ENCODE peak calls at places on chromosomes 3 and 15, in nine cellular contexts. C is HepG2, J is HCT116, T is A549, M is GM12878, V is K562, B is SK-N-SH, I is GM23338, L is Panc1. X is an unnamed sample.

GRCh38 chr3:15206662-15207576 is 873 bp downstream of the CAPN7 start:
- DNase-seq in C (peak), J (no peak), T (peak), M (no peak), V (peak), B (peak), I (peak), L (no peak), X (peak)

GRCh38 chr3:12955651-12956315 is 114.4 kb upstream of the RPL32 start:
- DNase-seq in C (no peak), J (no peak), T (no peak), M (no peak), V (no peak), B (no peak), I (no peak), L (no peak), X (no peak)

GRCh38 chr3:161142486-161142885 is 37.3 kb upstream of the B3GALNT1 start:
- DNase-seq in C (no peak), J (no peak), T (no peak), M (no peak), V (no peak), B (no peak), I (no peak), L (no peak), X (no peak)

GRCh38 chr3:123728014-123728413 is 143.2 kb upstream of the HACD2 start:
- DNase-seq in C (no peak), J (no peak), T (no peak), M (no peak), V (no peak), B (no peak), I (no peak), L (no peak), X (no peak)

GRCh38 chr3:192207239-192207638 is 520.1 kb downstream of the FGF12 start:
- DNase-seq in C (no peak), J (no peak), T (no peak), M (no peak), V (no peak), B (no peak), I (no peak), L (no peak), X (no peak)

GRCh38 chr3:188635258-188636038 is 481.5 kb downstream of the LPP start:
- DNase-seq in C (no peak), J (no peak), T (no peak), M (no peak), V (no peak), B (no peak), I (peak), L (no peak), X (no peak)

GRCh38 chr15:91947370-91947769 is 93.9 kb downstream of the SLCO3A1 start:
- DNase-seq in C (no peak), J (no peak), T (no peak), M (no peak), V (peak), B (no peak), I (no peak), L (no peak), X (no peak)

GRCh38 chr3:95738045-95738444 is 1076.3 kb upstream of the EPHA6 start:
- DNase-seq in C (no peak), J (no peak), T (no peak), M (no peak), V (no peak), B (no peak), I (peak), L (no peak), X (no peak)

GRCh38 chr15:52139599-52140462 is 27.3 kb upstream of the BCL2L10 start:
- DNase-seq in C (peak), J (peak), T (peak), M (peak), V (peak), B (peak), I (peak), L (peak), X (peak)

DNA sequence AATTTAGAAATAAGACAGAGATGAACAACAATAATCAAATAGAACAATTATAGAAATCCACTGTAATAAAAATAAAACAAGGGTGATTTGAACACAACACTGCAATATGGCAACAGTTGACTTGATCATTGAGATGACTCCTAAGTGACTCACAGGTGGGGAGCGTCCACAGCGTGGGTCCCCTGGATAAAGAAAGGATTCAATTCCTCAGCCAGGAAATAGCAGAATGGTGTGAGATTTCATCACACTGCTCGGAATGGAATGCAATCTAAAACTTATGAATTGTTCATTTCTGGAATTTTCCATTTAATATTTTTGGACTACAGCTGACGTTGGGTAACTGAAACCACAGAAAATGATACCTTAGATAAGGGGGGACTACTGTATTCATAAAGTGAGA is 82.0 kb downstream of the CNTN3 start:
- DNase-seq in C (no peak), J (no peak), T (no peak), M (no peak), V (no peak), B (no peak), I (no peak), L (no peak), X (no peak)
- TF ChIP-seq CTCF in C (no peak), J (no peak), T (no peak), M (no peak), V (no peak), B (no peak), I (no peak), L (no peak), X (no peak)

GRCh38 chr3:31600435-31600834 is 67.7 kb downstream of the STT3B start:
- DNase-seq in C (no peak), J (no peak), T (no peak), M (no peak), V (no peak), B (no peak), I (no peak), L (no peak), X (no peak)
- TF ChIP-seq REST in C (no peak), J (no peak), T (no peak), M (no peak), V (no peak), B (no peak), I (no peak), L (no peak), X (no peak)

DNA sequence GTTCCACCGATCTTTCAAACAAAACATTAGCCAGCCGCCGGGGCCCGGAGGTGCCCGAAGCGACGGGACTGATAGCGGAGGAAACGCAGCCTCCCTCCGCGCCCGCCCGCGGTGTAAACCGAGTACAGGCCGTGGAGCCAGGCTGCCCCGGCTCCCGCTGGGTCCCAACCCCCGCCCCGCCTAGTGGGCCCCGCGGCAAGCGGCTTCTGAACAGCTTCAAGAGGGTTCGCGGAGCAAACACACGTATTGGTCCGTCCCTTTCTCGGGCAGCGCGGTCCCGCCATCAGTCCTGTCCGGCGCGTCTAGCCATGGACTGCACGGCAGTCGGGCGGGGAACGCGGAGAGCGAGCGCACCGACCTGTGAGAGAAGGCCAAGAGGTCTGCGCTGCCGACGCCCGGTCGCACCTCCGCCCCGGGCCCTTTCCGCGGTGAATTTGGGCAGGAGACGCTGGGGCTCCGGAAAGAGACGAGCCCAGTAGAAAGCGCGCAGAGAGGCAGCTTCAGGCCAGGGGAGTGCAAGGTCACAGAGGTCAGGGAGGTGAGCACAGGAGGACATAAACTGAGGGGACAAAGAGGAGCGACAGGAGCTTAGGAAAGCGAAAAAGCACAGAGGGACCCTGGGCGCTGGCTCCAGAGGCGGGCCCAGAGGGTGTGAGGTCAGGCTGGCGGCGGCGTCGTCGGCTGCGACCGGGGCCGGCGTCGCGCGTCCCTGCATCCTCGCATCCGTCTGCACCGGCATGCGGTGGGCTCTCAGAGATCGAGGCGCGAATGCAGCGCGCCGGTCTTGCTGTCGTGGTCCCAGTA is 1.9 kb downstream of the FOXL2 start:
- DNase-seq in C (no peak), J (no peak), T (no peak), M (no peak), V (peak), B (peak), I (peak), L (no peak), X (no peak)
- H3K4me3 ChIP-seq in C (no peak), J (no peak), T (peak), M (no peak), V (peak), B (no peak), I (peak), L (no peak), X (peak)

DNA sequence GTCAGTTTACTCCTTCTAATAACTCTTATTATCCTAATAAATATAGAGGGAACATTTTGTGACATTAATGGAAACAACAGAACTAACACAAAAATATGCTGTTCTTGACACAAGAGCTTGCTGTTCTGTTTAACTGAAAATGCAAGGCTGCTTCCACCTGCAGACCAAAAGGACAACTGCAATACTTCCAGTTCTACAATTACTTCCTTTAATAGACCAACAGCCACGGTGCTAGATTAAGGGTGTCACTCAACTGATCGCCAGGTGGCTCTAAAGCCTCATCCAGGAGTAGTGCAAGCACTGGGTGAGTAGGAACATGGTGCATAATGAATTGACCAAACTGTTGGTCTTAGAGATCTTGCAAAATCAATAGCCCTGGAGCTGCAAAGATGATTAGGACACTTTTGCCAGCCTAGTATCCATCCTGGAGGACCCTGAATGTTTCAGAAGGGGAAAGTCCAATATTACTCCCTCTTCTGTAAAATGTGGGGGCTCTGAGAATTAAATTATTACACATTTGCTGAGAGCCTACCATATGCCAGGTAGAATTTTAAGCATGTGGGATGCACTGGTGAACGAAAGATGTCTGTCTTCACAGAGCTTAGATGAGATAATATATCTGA is 3.6 kb upstream of the CLDN16 start:
- DNase-seq in C (peak), J (peak), T (peak), M (peak), V (no peak), B (no peak), I (peak), L (peak), X (peak)
- TF ChIP-seq CTCF in C (peak), J (peak), T (peak), M (peak), V (no peak), B (peak), I (peak), L (peak), X (peak)

DNA sequence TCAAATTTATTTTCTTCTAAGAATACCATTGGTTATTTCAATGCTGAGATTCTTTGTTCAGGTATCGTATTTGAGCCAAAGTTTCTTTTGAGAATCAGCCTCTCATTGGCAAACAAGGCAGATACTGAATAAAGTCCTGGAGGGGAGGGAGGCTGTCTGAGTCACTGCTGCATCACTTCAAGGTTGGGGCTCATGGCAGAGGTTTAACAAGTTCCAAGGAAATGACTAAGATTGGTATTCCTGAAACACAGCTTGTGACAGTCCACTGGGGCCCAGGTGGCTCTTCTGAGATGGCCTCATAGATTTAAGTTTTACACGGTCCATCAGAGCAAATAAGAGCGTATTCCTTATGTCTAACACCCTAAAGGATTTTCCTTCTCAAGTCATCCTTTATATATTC is 213.8 kb upstream of the STAC start:
- DNase-seq in C (no peak), J (peak), T (peak), M (no peak), V (no peak), B (no peak), I (no peak), L (peak), X (no peak)
- TF ChIP-seq REST in C (no peak), J (no peak), T (no peak), M (no peak), V (no peak), B (no peak), I (no peak), L (no peak), X (no peak)

DNA sequence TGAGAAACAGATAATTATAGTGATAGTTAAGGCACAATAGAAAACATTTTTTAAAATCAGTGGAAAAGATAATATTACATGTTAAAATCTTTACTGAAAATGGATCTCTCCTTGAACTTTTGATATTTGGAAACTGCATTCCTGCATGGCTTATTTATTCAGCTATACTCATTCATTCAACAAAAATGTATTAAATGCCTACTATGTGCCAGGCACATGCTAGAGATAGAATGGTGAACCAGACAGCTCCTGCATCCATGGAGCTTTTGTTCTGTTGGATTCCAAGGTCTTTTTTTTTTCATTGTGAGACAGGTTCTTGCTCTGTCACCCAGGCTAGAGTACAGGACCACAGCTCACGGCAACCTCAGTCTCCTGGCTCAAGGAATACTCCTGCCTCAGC is 4.5 kb downstream of the PXK start:
- DNase-seq in C (no peak), J (no peak), T (no peak), M (no peak), V (no peak), B (no peak), I (no peak), L (no peak), X (no peak)
- H3K4me3 ChIP-seq in C (no peak), J (no peak), T (no peak), M (no peak), V (no peak), B (no peak), I (no peak), L (no peak), X (no peak)

DNA sequence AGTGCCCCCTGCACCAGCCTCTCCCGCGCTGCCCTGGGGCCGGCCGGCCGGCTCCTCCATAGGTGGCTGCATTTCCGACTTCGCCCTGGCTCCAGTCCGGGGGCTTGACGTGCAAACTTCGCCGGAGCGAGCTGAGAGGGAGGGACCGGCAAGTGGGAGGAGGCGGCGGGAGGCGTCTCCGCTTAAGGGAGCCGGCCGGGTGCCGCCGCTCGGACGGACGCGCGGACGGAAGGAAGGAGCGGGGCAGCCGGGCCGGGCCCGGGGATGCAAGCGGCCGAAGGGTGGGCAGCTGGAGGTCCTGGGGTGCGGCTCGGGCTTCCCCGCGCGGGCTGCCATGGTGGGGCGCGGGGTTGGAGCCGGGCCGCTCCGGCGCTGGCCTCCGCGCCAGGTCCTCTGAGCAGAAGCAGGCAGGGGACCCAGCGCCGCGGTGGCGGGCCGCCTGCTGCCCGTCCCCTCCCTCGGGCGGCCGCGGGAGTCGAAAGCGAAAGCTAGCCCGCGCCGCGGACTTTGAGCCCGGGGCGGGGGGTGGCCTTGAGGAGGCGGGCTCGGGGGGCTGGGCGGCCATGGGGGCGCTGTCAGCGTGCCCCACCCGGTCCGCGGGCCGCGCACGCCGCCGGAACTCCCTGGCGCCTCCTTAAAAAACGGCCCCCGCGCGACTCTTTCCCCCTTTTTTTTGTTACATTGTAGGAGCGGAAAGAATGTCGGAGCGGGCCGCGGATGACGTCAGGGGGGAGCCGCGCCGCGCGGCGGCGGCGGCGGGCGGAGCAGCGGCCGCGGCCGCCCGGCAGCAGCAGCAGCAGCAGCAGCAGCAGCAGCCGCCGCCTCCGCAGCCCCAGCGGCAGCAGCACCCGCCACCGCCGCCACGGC is at the start of gene SCAANT1:
- DNase-seq in C (peak), J (peak), T (peak), M (no peak), V (peak), B (peak), I (peak), L (no peak), X (peak)
- TF ChIP-seq CTCF in C (no peak), J (no peak), T (no peak), M (no peak), V (no peak), B (no peak), I (no peak), L (peak), X (no peak)

DNA sequence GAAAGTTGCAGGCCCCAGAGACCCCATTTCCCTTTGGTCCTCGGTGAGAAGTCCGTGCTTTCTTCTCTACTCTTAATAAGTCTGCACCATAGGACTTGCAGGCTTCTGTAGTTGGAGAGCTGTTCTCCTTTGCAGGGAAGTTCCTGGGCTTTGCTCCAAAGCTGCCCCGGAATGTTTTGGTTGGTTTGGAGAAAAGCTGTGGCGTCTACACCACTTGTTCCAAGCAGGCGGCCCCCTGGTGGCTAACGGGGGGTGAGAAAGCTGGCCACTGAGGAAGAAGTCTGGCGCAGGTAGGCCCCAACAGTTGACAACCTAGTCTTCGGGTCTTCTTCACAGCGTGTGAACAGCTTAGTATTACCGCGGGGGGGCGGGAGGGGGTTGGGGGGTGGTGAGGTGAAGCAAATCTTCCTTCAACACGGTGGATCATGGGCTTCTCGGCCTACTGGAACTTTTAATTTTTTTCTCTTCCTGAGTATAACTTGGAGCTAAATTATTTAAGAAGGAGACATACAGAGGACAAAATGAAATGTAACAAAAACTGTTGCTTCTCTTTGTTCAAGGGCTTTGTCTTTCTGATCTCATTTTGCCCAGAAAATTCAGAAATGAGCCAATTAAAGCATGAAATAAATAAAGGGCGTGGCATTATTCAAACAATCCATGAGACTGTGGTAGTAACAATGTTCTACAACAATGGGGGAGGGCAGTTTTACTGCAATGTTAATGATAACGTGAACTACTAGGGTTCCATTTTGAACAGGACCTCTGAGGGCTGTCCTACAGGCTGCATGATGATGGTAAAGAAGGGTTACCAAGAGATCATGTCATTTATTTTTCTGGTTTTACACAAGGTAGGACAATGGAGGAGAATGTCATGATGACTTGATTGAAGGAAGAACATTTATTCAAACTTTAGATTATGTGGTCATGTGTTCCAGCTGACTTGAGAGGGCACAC is 2.2 kb upstream of the THRB start:
- DNase-seq in C (peak), J (peak), T (peak), M (no peak), V (peak), B (peak), I (peak), L (no peak), X (no peak)
- TF ChIP-seq REST in C (no peak), J (no peak), T (no peak), M (no peak), V (no peak), B (no peak), I (no peak), L (no peak), X (no peak)

GRCh38 chr3:142445816-142446254 is 2.0 kb downstream of the XRN1 start:
- DNase-seq in C (peak), J (no peak), T (no peak), M (peak), V (no peak), B (no peak), I (no peak), L (no peak), X (peak)
- H3K4me3 ChIP-seq in C (peak), J (no peak), T (no peak), M (peak), V (peak), B (peak), I (no peak), L (peak), X (peak)

X was measured in HL-60.